ENCODE peak calls at places on chromosomes 11 and 22, in five cellular contexts. C is AG10803; D is CD4-positive, CD25-positive, alpha-beta regulatory T cell; X is body of pancreas; N is CD8-positive, alpha-beta memory T cell. W is an unnamed sample.

GRCh38 chr22:45217345-45217744 is 23.3 kb downstream of the KIAA0930 start:
- DNase-seq in X (no peak), D (no peak), C (no peak), N (no peak), W (no peak)

GRCh38 chr11:120248551-120249278 is 8.8 kb downstream of the POU2F3 start:
- DNase-seq in X (no peak), N (no peak), D (peak), C (peak), W (peak)

GRCh38 chr11:1129666-1130160 is 28.0 kb upstream of the MUC5AC start:
- DNase-seq in X (no peak), N (no peak), D (no peak), C (no peak), W (no peak)

GRCh38 chr11:15071556-15072255 is 1.7 kb upstream of the CALCB start:
- DNase-seq in C (no peak), N (no peak), D (no peak), X (no peak), W (no peak)

GRCh38 chr11:121762820-121763219 is 310.1 kb upstream of the SORL1-AS1 start:
- DNase-seq in N (no peak), D (no peak), X (peak), C (peak), W (peak)

GRCh38 chr22:45842141-45842831 is 134.7 kb downstream of the WNT7B start:
- DNase-seq in N (no peak), X (no peak), D (no peak), C (peak), W (peak)

GRCh38 chr22:36206255-36206654 is 4.6 kb upstream of the APOL4 start:
- DNase-seq in N (no peak), C (no peak), D (no peak), X (no peak), W (no peak)

GRCh38 chr22:20219667-20220628 is 48.2 kb downstream of the RTN4R start:
- DNase-seq in N (no peak), D (no peak), C (no peak), X (no peak), W (no peak)

GRCh38 chr11:80955588-80955987 is 1514.8 kb upstream of the TENM4 start:
- DNase-seq in D (no peak), X (no peak), N (no peak), C (no peak), W (no peak)

GRCh38 chr11:121965330-121965729 is 150.7 kb downstream of the BLID start:
- DNase-seq in N (no peak), C (peak), D (no peak), X (peak), W (peak)

GRCh38 chr11:86440305-86440716 is 65.6 kb downstream of the CCDC81 start:
- DNase-seq in D (no peak), X (no peak), C (peak), N (no peak), W (peak)

GRCh38 chr11:8812438-8812837 is 98.6 kb upstream of the AKIP1 start:
- DNase-seq in N (no peak), C (peak), X (peak), D (no peak), W (no peak)

DNA sequence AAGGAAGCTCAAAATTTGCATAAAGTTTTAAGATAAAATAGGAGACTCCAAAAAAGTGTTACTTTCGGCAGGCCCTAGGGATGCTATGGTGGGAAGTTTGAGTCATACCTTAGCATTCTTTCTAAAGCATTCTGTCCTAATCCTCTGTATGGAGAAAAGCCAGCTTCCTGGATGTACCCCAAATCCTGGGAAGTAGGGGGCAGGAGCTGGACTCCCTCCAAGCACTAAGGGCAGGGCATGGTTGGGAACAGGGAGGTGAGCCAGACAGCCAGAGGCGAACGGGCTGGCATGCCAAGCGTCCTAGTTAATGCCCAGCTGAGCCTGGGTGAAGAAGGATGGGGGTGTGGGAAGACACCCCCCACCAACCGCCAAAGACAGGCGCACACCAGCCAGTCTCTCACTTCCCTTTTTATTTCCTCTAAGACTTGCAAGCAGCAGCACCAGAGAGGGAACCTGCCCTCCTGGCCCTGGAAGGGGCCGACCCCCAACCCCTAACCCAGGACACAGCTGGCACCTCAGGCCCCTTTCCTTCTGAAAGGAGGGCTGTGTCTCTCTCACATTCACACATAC is 23.9 kb downstream of the RTN4RL2 start:
- DNase-seq in X (no peak), N (no peak), C (no peak), D (no peak), W (no peak)
- H3K4me3 ChIP-seq in X (no peak), N (no peak), C (no peak), D (no peak), W (no peak)

DNA sequence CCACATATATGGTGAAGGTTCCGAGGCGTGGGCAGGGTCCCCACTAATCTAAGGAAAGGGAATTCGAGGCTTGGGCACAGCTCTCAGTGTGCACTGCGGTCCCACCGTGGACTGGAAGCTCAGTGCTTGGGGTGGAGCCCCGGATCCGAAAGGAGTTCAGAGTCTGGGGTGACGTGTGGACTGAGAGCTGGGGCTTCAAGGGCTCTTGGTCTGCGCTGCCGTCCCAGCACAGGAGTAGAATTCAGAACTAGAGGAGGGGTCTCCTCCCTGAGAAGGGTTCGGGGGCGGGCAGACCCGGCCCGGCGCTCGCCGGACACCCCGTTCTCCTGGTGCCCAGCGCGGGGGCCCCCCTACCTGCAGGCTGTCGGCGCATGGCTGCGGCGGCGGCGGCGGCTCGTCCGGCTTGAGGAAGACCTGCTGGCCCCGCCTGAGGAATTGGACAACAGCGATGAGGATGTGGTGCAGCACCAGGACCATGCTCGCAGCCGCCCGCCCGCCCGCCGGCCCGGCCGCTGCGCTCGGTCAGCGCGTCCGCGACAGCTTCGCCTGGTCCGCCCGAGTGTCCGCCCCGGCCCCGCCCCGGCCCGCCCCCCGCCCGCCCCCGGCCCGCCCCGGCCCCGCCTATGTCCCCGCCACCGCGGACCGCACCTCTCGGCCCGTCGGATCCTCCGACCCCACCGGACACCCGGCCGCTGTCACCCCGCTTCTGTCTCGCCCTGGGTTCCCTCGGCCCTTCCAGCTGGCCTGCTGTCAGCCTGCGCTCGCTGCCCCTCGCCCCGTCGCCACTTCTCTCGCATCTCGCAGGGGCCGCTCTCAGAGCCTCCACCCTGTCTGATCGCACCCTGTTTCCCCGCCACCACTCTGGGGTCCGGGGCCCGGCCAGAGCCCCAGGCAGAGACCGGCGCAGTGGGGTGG is 32.1 kb downstream of the PDE2A start:
- DNase-seq in D (no peak), X (peak), C (peak), N (no peak), W (no peak)
- H3K4me3 ChIP-seq in D (no peak), X (peak), C (peak), N (peak), W (peak)

GRCh38 chr11:69388661-69389060 is 92.8 kb upstream of the LINC01488 start:
- DNase-seq in C (no peak), X (no peak), N (no peak), D (no peak), W (no peak)

GRCh38 chr11:69386594-69387408 is 92.8 kb downstream of the MYEOV start:
- DNase-seq in D (no peak), C (no peak), X (no peak), N (no peak), W (no peak)

GRCh38 chr11:69385832-69386415 is 92.0 kb downstream of the MYEOV start:
- DNase-seq in C (no peak), N (no peak), D (no peak), X (no peak), W (no peak)

GRCh38 chr11:69388210-69388609 is 93.3 kb upstream of the LINC01488 start:
- DNase-seq in D (peak), N (no peak), X (no peak), C (no peak), W (no peak)

DNA sequence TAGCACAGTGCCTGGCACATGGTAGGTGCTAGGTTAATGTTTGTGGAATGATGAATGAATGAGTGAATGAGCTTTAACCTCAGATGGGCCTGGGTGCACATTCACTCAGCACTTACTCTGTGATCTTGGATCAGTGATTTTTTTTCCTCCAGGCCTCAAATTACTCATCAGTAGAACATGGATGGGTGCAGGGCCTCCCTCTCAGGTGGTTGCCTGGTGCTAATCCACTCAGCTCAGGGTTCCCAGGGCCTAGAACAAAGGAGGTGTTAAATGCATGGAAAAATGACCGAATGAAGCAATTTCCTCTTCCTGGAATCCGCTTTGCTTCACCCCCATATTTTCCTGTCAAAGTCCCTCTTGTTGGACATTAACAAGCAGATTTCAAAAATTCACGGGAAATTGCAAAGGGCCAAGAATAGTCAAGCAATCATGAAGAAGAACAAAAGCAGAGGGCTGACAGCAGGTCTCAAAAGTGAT is 93.5 kb downstream of the MYEOV start:
- DNase-seq in C (no peak), D (no peak), N (no peak), X (no peak), W (no peak)
- H3K4me3 ChIP-seq in C (no peak), D (no peak), N (no peak), X (no peak), W (no peak)

DNA sequence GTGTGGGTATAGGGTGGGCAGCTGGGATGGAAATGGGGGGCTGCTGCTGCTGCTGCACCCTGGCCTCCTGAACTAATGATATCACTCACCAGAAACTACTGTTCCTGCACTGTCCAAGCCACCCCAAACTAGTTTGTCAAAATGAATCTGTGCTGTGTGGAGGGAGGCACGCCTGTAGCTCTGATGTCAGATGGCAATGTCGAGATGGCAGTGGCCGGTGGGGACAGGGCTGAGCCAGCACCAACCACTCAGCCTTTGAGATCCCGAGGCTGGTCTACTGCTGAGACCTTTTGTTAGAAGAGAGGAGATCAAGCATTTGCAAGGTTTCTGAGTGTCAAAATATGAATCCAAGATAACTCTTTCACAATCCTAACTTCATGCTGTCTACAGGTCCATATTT is 1.3 kb downstream of the RAG1 start:
- DNase-seq in D (no peak), X (no peak), N (no peak), C (no peak), W (no peak)
- H3K4me3 ChIP-seq in D (no peak), X (no peak), N (no peak), C (no peak), W (no peak)

W was measured in astrocyte.